ENCODE peak calls at places on chromosome 9, in nine cellular contexts. O is astrocyte, Q is AG04449, L is H1, U is heart right ventricle, X is foreskin fibroblast, E is left ventricle myocardium inferior, P is psoas muscle, K is epithelial cell of esophagus. A is an unnamed sample.

GRCh38 chr9:130229759-130230158 is 35.8 kb upstream of the HMCN2 start:
- DNase-seq in K (no peak), E (no peak), X (no peak), P (no peak), Q (no peak), O (no peak), U (no peak), L (no peak), A (no peak)

GRCh38 chr9:88574993-88575392 is 40.0 kb downstream of the NXNL2 start:
- DNase-seq in U (no peak), O (peak; percentile 60), L (no peak), Q (no peak), K (peak; percentile 15), E (no peak), X (peak; percentile 78), P (no peak), A (no peak)

GRCh38 chr9:17330097-17330496 is 195.3 kb downstream of the CNTLN start:
- DNase-seq in U (no peak), E (no peak), L (no peak), P (no peak), K (peak; percentile 44), O (no peak), Q (no peak), X (peak; percentile 50), A (no peak)

GRCh38 chr9:93306579-93307091 is 122.7 kb downstream of the WNK2 start:
- DNase-seq in K (no peak), X (no peak), U (peak; percentile 2), Q (no peak), P (peak; percentile 9), L (no peak), O (no peak), E (no peak), A (no peak)

GRCh38 chr9:94864862-94865435 is 138.4 kb downstream of the AOPEP start:
- DNase-seq in U (no peak), O (no peak), E (no peak), X (no peak), L (no peak), Q (no peak), P (no peak), K (no peak), A (no peak)

GRCh38 chr9:70003786-70004185 is 39.9 kb upstream of the MAMDC2 start:
- DNase-seq in U (no peak), E (no peak), K (no peak), L (no peak), Q (peak; percentile 57), X (peak; percentile 60), P (no peak), O (peak; percentile 77), A (no peak)

GRCh38 chr9:116275418-116276295 is 122.1 kb downstream of the PAPPA start:
- DNase-seq in E (no peak), X (peak; percentile 47), L (no peak), Q (no peak), K (no peak), O (peak; percentile 83), P (no peak), U (no peak), A (no peak)

GRCh38 chr9:99516657-99517049 is 294.6 kb downstream of the SEC61B start:
- DNase-seq in O (no peak), L (no peak), K (no peak), U (no peak), X (no peak), Q (no peak), E (no peak), P (no peak), A (no peak)

GRCh38 chr9:78613006-78613405 is 316.1 kb downstream of the PSAT1 start:
- DNase-seq in L (no peak), O (no peak), Q (no peak), X (no peak), P (no peak), E (no peak), K (no peak), U (no peak), A (no peak)

GRCh38 chr9:92896037-92896436 is 18.2 kb upstream of the ZNF484 start:
- DNase-seq in E (no peak), L (no peak), P (no peak), Q (no peak), O (no peak), X (no peak), K (no peak), U (no peak), A (no peak)

GRCh38 chr9:91047993-91048607 is 246.5 kb downstream of the SYK start:
- DNase-seq in K (peak; percentile 78), Q (peak; percentile 79), O (peak; percentile 89), L (no peak), P (no peak), U (no peak), X (peak; percentile 84), E (no peak), A (peak; percentile 74)

GRCh38 chr9:75152416-75152815 is 64.1 kb downstream of the OSTF1 start:
- DNase-seq in L (no peak), P (no peak), X (no peak), E (no peak), Q (no peak), K (no peak), O (no peak), U (no peak), A (no peak)

GRCh38 chr9:79210541-79211243 is 361.1 kb upstream of the TLE4 start:
- DNase-seq in U (no peak), X (no peak), P (no peak), L (no peak), K (no peak), Q (no peak), E (no peak), O (no peak), A (no peak)

GRCh38 chr9:83491995-83492394 is 46.2 kb downstream of the FRMD3 start:
- DNase-seq in E (no peak), L (no peak), O (no peak), Q (no peak), U (no peak), X (peak; percentile 33), P (no peak), K (no peak), A (no peak)

GRCh38 chr9:21983509-21983908 is 10.7 kb downstream of the CDKN2A start:
- DNase-seq in O (no peak), Q (no peak), K (no peak), X (no peak), L (no peak), U (no peak), E (no peak), P (no peak), A (no peak)

GRCh38 chr9:114385412-114386181 is 2.2 kb downstream of the AKNA start:
- DNase-seq in X (peak; percentile 94), O (peak; percentile 86), U (peak; percentile 68), Q (no peak), E (peak; percentile 64), P (peak; percentile 71), L (no peak), K (peak; percentile 98), A (peak; percentile 75)
- H3K4me3 ChIP-seq in X (no peak overlapping the region), O (no peak overlapping the region), U (peak overlapping the region; percentile 23), Q (peak overlapping the region; percentile 35), E (peak overlapping the region; percentile 71), P (peak overlapping the region; percentile 63), L (no peak overlapping the region), K (no peak overlapping the region), A (no peak overlapping the region)

GRCh38 chr9:102114557-102114956 is 376.1 kb upstream of the GRIN3A start:
- DNase-seq in K (no peak), E (no peak), L (no peak), X (no peak), U (no peak), Q (no peak), O (no peak), P (no peak), A (no peak)

GRCh38 chr9:102113191-102113590 is 374.7 kb upstream of the GRIN3A start:
- DNase-seq in E (no peak), K (no peak), L (no peak), X (no peak), O (no peak), U (no peak), Q (no peak), P (no peak), A (no peak)
- TF ChIP-seq CTCF in E (no peak), K (no peak), L (no peak), X (no peak), O (no peak), U (no peak), Q (no peak), P (no peak), A (no peak)

DNA sequence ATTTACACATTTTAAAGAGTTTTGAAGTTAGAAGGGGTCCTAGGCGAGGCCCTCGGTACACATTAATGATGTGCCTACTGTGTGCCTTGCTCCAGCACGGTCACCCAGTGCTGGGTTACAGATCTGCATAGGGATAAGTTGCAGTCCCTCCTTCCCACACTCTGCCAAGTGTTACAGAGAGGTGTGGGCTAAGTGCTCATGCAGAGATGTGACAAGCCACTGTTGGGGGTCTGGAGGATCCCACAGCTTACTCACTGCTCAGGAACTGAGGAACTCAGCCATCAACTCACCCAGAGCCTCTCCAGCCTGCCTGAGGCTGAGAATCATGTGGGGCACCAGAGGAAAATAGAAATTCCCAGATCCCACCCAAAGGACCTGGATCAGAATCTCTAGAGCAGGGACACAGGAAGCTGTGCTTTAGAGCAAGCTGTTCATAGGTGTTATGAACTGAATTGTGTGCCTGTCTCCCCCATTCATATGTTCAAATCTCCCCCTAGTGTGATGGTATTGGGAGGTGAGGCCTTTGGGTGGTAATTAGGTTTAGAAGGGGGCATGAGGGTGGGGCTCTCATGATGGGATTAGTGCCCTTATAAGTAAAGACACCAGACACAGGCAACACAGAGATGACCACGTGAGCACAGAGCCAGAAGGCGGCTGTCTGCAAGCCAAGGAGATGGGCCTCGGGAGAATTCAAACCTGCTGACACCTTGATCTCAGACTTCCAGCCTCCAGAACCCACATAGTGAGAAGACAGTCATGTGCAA is 164.1 kb downstream of the HSD17B3 start:
- DNase-seq in P (no peak), L (no peak), O (no peak), Q (no peak), U (no peak), X (peak; percentile 50), E (no peak), K (no peak), A (no peak)
- H3K4me3 ChIP-seq in P (no peak overlapping the region), L (no peak overlapping the region), O (peak overlapping the region; percentile 38), Q (peak overlapping the region; percentile 38), U (no peak overlapping the region), X (peak overlapping the region; percentile 46), E (peak overlapping the region; percentile 20), K (no peak overlapping the region), A (peak overlapping the region; percentile 3)

GRCh38 chr9:121568101-121568460 is 68.4 kb upstream of the GGTA1 start:
- DNase-seq in O (no peak), E (peak; percentile 26), P (no peak), K (no peak), X (no peak), Q (no peak), L (no peak), U (peak; percentile 32), A (no peak)

GRCh38 chr9:121566401-121567141 is 66.9 kb upstream of the GGTA1 start:
- DNase-seq in E (peak; percentile 58), P (peak; percentile 59), Q (no peak), L (no peak), X (peak; percentile 77), K (peak; percentile 55), U (peak; percentile 63), O (peak; percentile 73), A (no peak)

GRCh38 chr9:121568541-121569265 is 69.1 kb upstream of the GGTA1 start:
- DNase-seq in P (peak; percentile 49), E (peak; percentile 60), O (peak; percentile 41), U (peak; percentile 70), X (no peak), Q (no peak), K (peak; percentile 33), L (no peak), A (no peak)

GRCh38 chr9:121569266-121569648 is 69.6 kb upstream of the GGTA1 start:
- DNase-seq in Q (no peak), E (no peak), X (no peak), O (no peak), P (no peak), L (no peak), K (no peak), U (no peak), A (no peak)

GRCh38 chr9:121567142-121568100 is 67.8 kb upstream of the GGTA1 start:
- DNase-seq in Q (no peak), X (peak; percentile 36), L (no peak), E (peak; percentile 25), O (no peak), K (no peak), P (peak; percentile 46), U (no peak), A (no peak)
- TF ChIP-seq CTCF in Q (no peak), X (no peak), L (no peak), E (no peak), O (no peak), K (no peak), P (peak; percentile 13), U (no peak), A (no peak)